ENCODE peak calls at places on chromosomes 7 and 10, in seven cellular contexts. B is Panc1; Z is lower lobe of right lung; X is RWPE2; Y is naive thymus-derived CD4-positive, alpha-beta T cell; Q is left lung; T is heart left ventricle. C is an unnamed sample. For H3K27me3 and H3K4me1, the result is how much of the 10 kb centered on the place peaks cover.

GRCh38 chr10:125114761-125115391 is 45.5 kb downstream of the CTBP2 start:
- ATAC-seq in B (no peak), X (no peak), T (no peak), Q (no peak), Z (no peak), Y (no peak), C (no peak)

GRCh38 chr10:128854965-128855364 is 612.1 kb upstream of the MGMT start:
- ATAC-seq in Q (peak), B (no peak), T (peak), Y (no peak), X (peak), Z (peak), C (peak)

GRCh38 chr10:67114945-67115344 is 189.1 kb downstream of the LRRTM3 start:
- ATAC-seq in T (no peak), Y (no peak), X (no peak), Q (peak), Z (peak), B (no peak), C (no peak)

GRCh38 chr7:54704851-54705250 is 54.2 kb downstream of the SEC61G start:
- ATAC-seq in Z (no peak), T (no peak), X (no peak), Q (no peak), B (no peak), Y (no peak), C (no peak)

GRCh38 chr7:28432105-28432504 is 19.8 kb downstream of the CREB5 start:
- ATAC-seq in T (no peak), Q (no peak), Y (no peak), B (no peak), X (no peak), Z (no peak), C (peak)

GRCh38 chr10:88253622-88254021 is 329.5 kb downstream of the RNLS start:
- ATAC-seq in Y (no peak), Z (no peak), X (no peak), B (peak), T (no peak), Q (peak), C (no peak)

GRCh38 chr7:148501707-148502139 is 88.8 kb upstream of the C7orf33 start:
- ATAC-seq in B (no peak), Q (peak), Z (peak), Y (no peak), T (no peak), X (peak), C (no peak)

GRCh38 chr7:151687523-151688235 is 168.0 kb upstream of the RHEB start:
- ATAC-seq in B (peak), X (peak), T (no peak), Z (peak), Q (peak), Y (no peak), C (peak)

GRCh38 chr7:81173766-81174281 is 255.0 kb upstream of the SEMA3C start:
- ATAC-seq in Z (peak), Q (peak), T (no peak), Y (no peak), B (peak), X (peak), C (no peak)

GRCh38 chr7:36653011-36653670 is 71.2 kb downstream of the AOAH start:
- ATAC-seq in Z (no peak), X (peak), T (no peak), B (no peak), Q (peak), Y (no peak), C (no peak)

GRCh38 chr10:96863922-96864543 is 31.9 kb downstream of the LCOR start:
- ATAC-seq in B (peak), Q (peak), T (no peak), Z (peak), X (peak), Y (no peak), C (peak)

GRCh38 chr7:158377800-158378623 is 209.6 kb downstream of the PTPRN2 start:
- ATAC-seq in T (no peak), Q (peak), B (peak), X (peak), Z (peak), Y (no peak), C (no peak)

DNA sequence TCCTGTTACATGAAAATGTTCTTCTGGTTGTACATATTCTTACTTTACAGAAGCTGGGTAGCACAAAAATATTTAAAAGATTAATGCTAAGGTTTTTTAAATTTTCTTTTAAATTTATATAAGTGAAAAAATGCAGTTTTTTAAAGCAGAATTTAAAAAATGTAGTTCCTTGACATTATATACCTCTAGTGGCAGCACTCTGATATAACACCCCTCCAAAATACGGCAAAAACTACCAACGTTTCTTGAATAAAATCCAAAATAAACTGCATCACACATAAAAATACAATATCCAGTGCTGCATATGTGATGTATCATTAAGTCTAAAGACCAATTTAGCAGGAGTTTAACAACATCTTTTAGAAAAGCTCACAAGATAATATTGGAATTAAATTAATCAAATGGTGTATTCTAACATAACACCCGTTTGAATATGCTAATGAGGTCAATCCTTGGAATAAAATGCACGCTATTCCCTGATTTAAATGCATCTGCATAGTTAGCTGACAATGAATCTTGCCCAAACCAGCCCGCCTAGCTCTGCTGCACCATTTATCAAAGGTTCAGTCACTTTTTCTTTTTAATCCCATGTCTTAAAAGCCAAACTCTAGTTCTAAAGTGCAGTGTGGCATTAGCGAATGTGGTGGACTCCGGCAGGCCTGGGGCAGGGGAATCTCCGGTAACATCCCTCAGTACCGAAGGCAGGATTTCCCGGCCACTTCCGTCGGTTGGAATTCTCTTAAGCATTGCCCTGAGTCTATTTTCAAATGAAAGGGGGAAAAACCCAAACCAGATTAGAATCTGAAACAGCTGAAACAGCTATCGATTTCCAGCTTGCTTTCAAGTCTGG is 1.2 kb downstream of the TCERG1L start:
- ATAC-seq in X (no peak), B (no peak), Z (no peak), T (no peak), Q (no peak), Y (no peak), C (no peak)
- H3K27me3 ChIP-seq in X (under half), B (under half), Z (half or more), T (under half), Q (under half), Y (under half), C (half or more)

GRCh38 chr10:7475046-7475860 is 64.4 kb upstream of the SFMBT2 start:
- ATAC-seq in T (peak), X (no peak), B (no peak), Q (peak), Y (no peak), Z (peak), C (peak)
- H3K4me1 ChIP-seq in T (under half), X (under half), B (under half), Q (under half), Y (under half), Z (under half), C (under half)

DNA sequence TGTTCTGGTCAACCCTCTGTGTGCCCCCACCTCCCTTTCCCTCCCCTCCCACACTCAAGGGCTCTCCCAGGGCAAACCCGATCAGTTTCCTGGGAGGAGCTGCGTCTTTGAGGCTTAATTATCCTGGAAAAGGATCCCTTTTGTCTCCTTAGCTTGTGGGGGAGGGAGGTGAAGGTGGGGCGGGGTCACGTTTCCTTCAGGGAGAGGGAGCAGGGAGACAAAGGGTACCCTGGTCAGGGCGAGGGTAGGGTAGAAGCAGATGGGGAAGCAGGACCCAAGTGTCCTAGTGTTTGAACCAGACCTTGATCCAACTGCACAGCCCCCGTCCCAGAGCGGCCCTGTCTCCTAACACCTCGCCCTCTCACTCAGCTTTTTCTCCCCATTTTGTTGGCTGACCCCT is 90.1 kb downstream of the HIF1AN start:
- ATAC-seq in B (no peak), Q (no peak), T (no peak), Z (no peak), X (no peak), Y (no peak), C (no peak)
- H3K27me3 ChIP-seq in B (under half), Q (under half), T (under half), Z (half or more), X (under half), Y (under half), C (half or more)

DNA sequence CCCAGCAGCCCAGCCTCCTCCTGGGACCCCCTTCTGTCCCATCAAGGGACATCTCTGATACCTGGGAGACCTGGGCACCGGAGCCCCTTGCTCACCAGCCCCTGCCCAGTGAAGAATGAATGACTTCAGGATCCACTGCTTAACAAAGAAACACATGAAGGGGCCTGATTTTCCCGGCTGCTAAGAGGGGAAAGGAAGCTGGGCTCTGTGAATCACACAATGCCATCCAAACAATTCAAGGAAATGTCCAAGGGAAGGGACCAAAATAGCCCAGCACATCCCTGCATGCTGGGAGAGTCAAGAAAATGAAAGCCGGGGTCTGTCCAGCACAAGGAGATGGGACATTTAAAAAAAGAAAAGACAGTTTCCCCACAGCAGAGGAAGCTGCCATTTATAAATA is 128.7 kb upstream of the JCAD start:
- ATAC-seq in Y (no peak), X (no peak), Q (no peak), B (no peak), T (peak), Z (peak), C (no peak)
- H3K4me1 ChIP-seq in Y (under half), X (under half), Q (under half), B (under half), T (under half), Z (under half), C (under half)

DNA sequence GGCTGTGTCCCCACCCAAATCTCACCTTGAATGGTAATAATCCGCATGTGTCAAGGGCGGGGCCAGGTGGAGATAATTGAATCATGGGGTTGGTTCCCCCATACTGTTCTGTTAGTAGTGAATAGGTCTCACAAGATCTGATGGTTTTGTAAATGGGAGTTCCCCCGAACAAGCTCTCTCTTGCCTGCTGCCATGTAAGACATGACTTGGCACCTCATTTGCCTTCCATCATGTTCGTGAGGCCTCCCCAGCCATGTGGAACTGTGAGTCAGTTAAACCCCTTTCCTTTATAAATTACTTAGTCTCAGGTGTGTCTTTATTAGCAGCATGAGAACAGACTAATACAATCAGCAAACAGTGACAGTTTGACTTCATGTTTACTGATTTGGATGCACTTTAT is 14.6 kb upstream of the R3HCC1L start:
- ATAC-seq in X (no peak), Q (no peak), Z (no peak), Y (no peak), T (no peak), B (no peak), C (no peak)
- H3K27me3 ChIP-seq in X (under half), Q (under half), Z (under half), Y (under half), T (under half), B (under half), C (under half)

GRCh38 chr10:119309423-119309770 is 102.0 kb downstream of the GRK5 start:
- ATAC-seq in Q (no peak), Y (no peak), T (no peak), Z (no peak), X (no peak), B (no peak), C (no peak)
- H3K4me1 ChIP-seq in Q (under half), Y (half or more), T (half or more), Z (half or more), X (under half), B (half or more), C (under half)

GRCh38 chr7:5423272-5423843 is at the start of gene TNRC18:
- ATAC-seq in X (no peak), Q (no peak), B (no peak), Z (no peak), T (no peak), Y (no peak), C (peak)
- H3K27me3 ChIP-seq in X (under half), Q (under half), B (under half), Z (under half), T (under half), Y (half or more), C (under half)

C was measured in gastroesophageal sphincter.